ENCODE peak calls at places on chromosome 5, in ten cellular contexts. One of them, this sample, is unnamed.

GRCh38 chr5:146409081-146409671 is 38.0 kb upstream of the TCERG1 start:
- DNase-seq in NCI-H524: no peak
- DNase-seq in left ventricle myocardium inferior: no peak
- DNase-seq in RKO: no peak
- DNase-seq in omental fat pad: no peak
- DNase-seq in head of caudate nucleus: no peak
- DNase-seq in GM23248: peak
- DNase-seq in NCI-H1105: no peak
- DNase-seq in pancreas: no peak
- DNase-seq in CD8-positive, alpha-beta T cell: no peak
- DNase-seq in this sample: no peak

GRCh38 chr5:147453901-147454814 is 55.7 kb downstream of the DPYSL3 start:
- DNase-seq in NCI-H524: peak
- DNase-seq in left ventricle myocardium inferior: peak
- DNase-seq in CD8-positive, alpha-beta T cell: peak
- DNase-seq in NCI-H1105: peak
- DNase-seq in omental fat pad: peak
- DNase-seq in GM23248: peak
- DNase-seq in head of caudate nucleus: peak
- DNase-seq in pancreas: peak
- DNase-seq in RKO: no peak
- DNase-seq in this sample: peak

GRCh38 chr5:115541586-115541985 is 3.0 kb downstream of the FEM1C start:
- DNase-seq in RKO: peak
- DNase-seq in left ventricle myocardium inferior: no peak
- DNase-seq in GM23248: peak
- DNase-seq in omental fat pad: no peak
- DNase-seq in head of caudate nucleus: no peak
- DNase-seq in NCI-H1105: no peak
- DNase-seq in NCI-H524: no peak
- DNase-seq in CD8-positive, alpha-beta T cell: no peak
- DNase-seq in pancreas: no peak
- DNase-seq in this sample: no peak

GRCh38 chr5:118952992-118953651 is 35.2 kb downstream of the DTWD2 start:
- DNase-seq in NCI-H524: no peak
- DNase-seq in left ventricle myocardium inferior: no peak
- DNase-seq in pancreas: no peak
- DNase-seq in NCI-H1105: no peak
- DNase-seq in head of caudate nucleus: no peak
- DNase-seq in CD8-positive, alpha-beta T cell: no peak
- DNase-seq in RKO: peak
- DNase-seq in omental fat pad: no peak
- DNase-seq in GM23248: peak
- DNase-seq in this sample: no peak

GRCh38 chr5:132704875-132705274 is 31.1 kb downstream of the IL4 start:
- DNase-seq in head of caudate nucleus: no peak
- DNase-seq in CD8-positive, alpha-beta T cell: no peak
- DNase-seq in left ventricle myocardium inferior: no peak
- DNase-seq in NCI-H524: no peak
- DNase-seq in pancreas: no peak
- DNase-seq in NCI-H1105: no peak
- DNase-seq in omental fat pad: no peak
- DNase-seq in RKO: no peak
- DNase-seq in GM23248: peak
- DNase-seq in this sample: no peak

GRCh38 chr5:12845549-12846159 is 941.4 kb upstream of the CTNND2 start:
- DNase-seq in NCI-H1105: no peak
- DNase-seq in GM23248: no peak
- DNase-seq in pancreas: no peak
- DNase-seq in head of caudate nucleus: no peak
- DNase-seq in left ventricle myocardium inferior: no peak
- DNase-seq in RKO: no peak
- DNase-seq in CD8-positive, alpha-beta T cell: no peak
- DNase-seq in NCI-H524: no peak
- DNase-seq in omental fat pad: no peak
- DNase-seq in this sample: no peak

GRCh38 chr5:98109561-98110006 is 663.9 kb upstream of the RGMB start:
- DNase-seq in pancreas: no peak
- DNase-seq in CD8-positive, alpha-beta T cell: no peak
- DNase-seq in NCI-H1105: no peak
- DNase-seq in omental fat pad: no peak
- DNase-seq in head of caudate nucleus: no peak
- DNase-seq in NCI-H524: no peak
- DNase-seq in RKO: peak
- DNase-seq in left ventricle myocardium inferior: no peak
- DNase-seq in GM23248: peak
- DNase-seq in this sample: no peak

GRCh38 chr5:139799359-139799758 is 3.8 kb downstream of the PSD2 start:
- DNase-seq in RKO: no peak
- DNase-seq in left ventricle myocardium inferior: no peak
- DNase-seq in GM23248: no peak
- DNase-seq in omental fat pad: no peak
- DNase-seq in CD8-positive, alpha-beta T cell: no peak
- DNase-seq in head of caudate nucleus: no peak
- DNase-seq in pancreas: no peak
- DNase-seq in NCI-H1105: no peak
- DNase-seq in NCI-H524: peak
- DNase-seq in this sample: no peak

GRCh38 chr5:14869286-14870164 is 2.1 kb downstream of the ANKH start:
- DNase-seq in NCI-H1105: no peak
- DNase-seq in pancreas: no peak
- DNase-seq in NCI-H524: no peak
- DNase-seq in GM23248: peak
- DNase-seq in RKO: peak
- DNase-seq in left ventricle myocardium inferior: no peak
- DNase-seq in CD8-positive, alpha-beta T cell: peak
- DNase-seq in head of caudate nucleus: no peak
- DNase-seq in omental fat pad: no peak
- DNase-seq in this sample: peak

GRCh38 chr5:109759304-109759703 is 69.6 kb downstream of the MAN2A1 start:
- DNase-seq in NCI-H1105: no peak
- DNase-seq in CD8-positive, alpha-beta T cell: no peak
- DNase-seq in GM23248: peak
- DNase-seq in omental fat pad: no peak
- DNase-seq in NCI-H524: no peak
- DNase-seq in head of caudate nucleus: no peak
- DNase-seq in RKO: no peak
- DNase-seq in left ventricle myocardium inferior: no peak
- DNase-seq in pancreas: no peak
- DNase-seq in this sample: no peak

GRCh38 chr5:14143509-14143842 is 334 bp downstream of the TRIO start:
- DNase-seq in pancreas: no peak
- DNase-seq in NCI-H524: no peak
- DNase-seq in GM23248: no peak
- DNase-seq in left ventricle myocardium inferior: no peak
- DNase-seq in NCI-H1105: no peak
- DNase-seq in head of caudate nucleus: no peak
- DNase-seq in omental fat pad: no peak
- DNase-seq in CD8-positive, alpha-beta T cell: no peak
- DNase-seq in RKO: no peak
- DNase-seq in this sample: no peak

GRCh38 chr5:128494516-128494915 is 43.5 kb downstream of the FBN2 start:
- DNase-seq in NCI-H524: peak
- DNase-seq in pancreas: no peak
- DNase-seq in left ventricle myocardium inferior: no peak
- DNase-seq in omental fat pad: no peak
- DNase-seq in head of caudate nucleus: no peak
- DNase-seq in NCI-H1105: no peak
- DNase-seq in RKO: peak
- DNase-seq in CD8-positive, alpha-beta T cell: no peak
- DNase-seq in GM23248: no peak
- DNase-seq in this sample: no peak

GRCh38 chr5:54645888-54646284 is 128.3 kb downstream of the SNX18 start:
- DNase-seq in omental fat pad: no peak
- DNase-seq in head of caudate nucleus: no peak
- DNase-seq in GM23248: peak
- DNase-seq in NCI-H524: no peak
- DNase-seq in left ventricle myocardium inferior: no peak
- DNase-seq in pancreas: no peak
- DNase-seq in RKO: no peak
- DNase-seq in CD8-positive, alpha-beta T cell: no peak
- DNase-seq in NCI-H1105: no peak
- DNase-seq in this sample: no peak

GRCh38 chr5:86880785-86881492 is 263.2 kb downstream of the COX7C start:
- DNase-seq in GM23248: peak
- DNase-seq in head of caudate nucleus: peak
- DNase-seq in NCI-H524: peak
- DNase-seq in RKO: peak
- DNase-seq in pancreas: peak
- DNase-seq in left ventricle myocardium inferior: no peak
- DNase-seq in omental fat pad: no peak
- DNase-seq in NCI-H1105: peak
- DNase-seq in CD8-positive, alpha-beta T cell: peak
- DNase-seq in this sample: peak

GRCh38 chr5:171355302-171355724 is 32.3 kb upstream of the NPM1 start:
- DNase-seq in NCI-H1105: no peak
- DNase-seq in head of caudate nucleus: no peak
- DNase-seq in pancreas: no peak
- DNase-seq in omental fat pad: no peak
- DNase-seq in RKO: no peak
- DNase-seq in NCI-H524: no peak
- DNase-seq in GM23248: no peak
- DNase-seq in CD8-positive, alpha-beta T cell: no peak
- DNase-seq in left ventricle myocardium inferior: no peak
- DNase-seq in this sample: no peak

GRCh38 chr5:149583394-149583793 is 2.1 kb downstream of the ARHGEF37 start:
- DNase-seq in pancreas: peak
- DNase-seq in RKO: no peak
- DNase-seq in omental fat pad: no peak
- DNase-seq in left ventricle myocardium inferior: no peak
- DNase-seq in NCI-H1105: peak
- DNase-seq in NCI-H524: no peak
- DNase-seq in GM23248: peak
- DNase-seq in CD8-positive, alpha-beta T cell: no peak
- DNase-seq in head of caudate nucleus: peak
- DNase-seq in this sample: peak

GRCh38 chr5:111223086-111223789 is 946 bp upstream of the CAMK4 start:
- DNase-seq in CD8-positive, alpha-beta T cell: peak
- DNase-seq in GM23248: no peak
- DNase-seq in RKO: no peak
- DNase-seq in NCI-H524: no peak
- DNase-seq in NCI-H1105: no peak
- DNase-seq in omental fat pad: no peak
- DNase-seq in left ventricle myocardium inferior: no peak
- DNase-seq in head of caudate nucleus: peak
- DNase-seq in pancreas: no peak
- DNase-seq in this sample: no peak

GRCh38 chr5:150846651-150847333 is 471 bp downstream of the IRGM start:
- DNase-seq in left ventricle myocardium inferior: no peak
- DNase-seq in omental fat pad: no peak
- DNase-seq in RKO: peak
- DNase-seq in NCI-H1105: peak
- DNase-seq in head of caudate nucleus: peak
- DNase-seq in pancreas: peak
- DNase-seq in NCI-H524: peak
- DNase-seq in GM23248: peak
- DNase-seq in CD8-positive, alpha-beta T cell: peak
- DNase-seq in this sample: peak

GRCh38 chr5:78113689-78114088 is 180.8 kb downstream of the AP3B1 start:
- DNase-seq in NCI-H1105: no peak
- DNase-seq in GM23248: no peak
- DNase-seq in left ventricle myocardium inferior: no peak
- DNase-seq in NCI-H524: no peak
- DNase-seq in CD8-positive, alpha-beta T cell: no peak
- DNase-seq in RKO: no peak
- DNase-seq in omental fat pad: no peak
- DNase-seq in head of caudate nucleus: no peak
- DNase-seq in pancreas: no peak
- DNase-seq in this sample: no peak

GRCh38 chr5:113336975-113337374 is 97.8 kb downstream of the TSSK1B start:
- DNase-seq in pancreas: no peak
- DNase-seq in omental fat pad: no peak
- DNase-seq in head of caudate nucleus: no peak
- DNase-seq in NCI-H524: no peak
- DNase-seq in NCI-H1105: no peak
- DNase-seq in CD8-positive, alpha-beta T cell: no peak
- DNase-seq in GM23248: peak
- DNase-seq in RKO: peak
- DNase-seq in left ventricle myocardium inferior: no peak
- DNase-seq in this sample: peak

GRCh38 chr5:16229357-16229940 is 49.9 kb upstream of the MARCHF11 start:
- DNase-seq in omental fat pad: no peak
- DNase-seq in head of caudate nucleus: no peak
- DNase-seq in NCI-H524: no peak
- DNase-seq in RKO: no peak
- DNase-seq in NCI-H1105: no peak
- DNase-seq in pancreas: no peak
- DNase-seq in left ventricle myocardium inferior: no peak
- DNase-seq in CD8-positive, alpha-beta T cell: no peak
- DNase-seq in GM23248: no peak
- DNase-seq in this sample: no peak

GRCh38 chr5:171997011-171997410 is 9.4 kb downstream of the FBXW11 start:
- DNase-seq in CD8-positive, alpha-beta T cell: no peak
- DNase-seq in NCI-H1105: no peak
- DNase-seq in NCI-H524: no peak
- DNase-seq in head of caudate nucleus: no peak
- DNase-seq in pancreas: no peak
- DNase-seq in omental fat pad: no peak
- DNase-seq in RKO: no peak
- DNase-seq in left ventricle myocardium inferior: no peak
- DNase-seq in GM23248: no peak
- DNase-seq in this sample: no peak

GRCh38 chr5:172548311-172548731 is 92.7 kb upstream of the NEURL1B start:
- DNase-seq in NCI-H524: no peak
- DNase-seq in left ventricle myocardium inferior: no peak
- DNase-seq in CD8-positive, alpha-beta T cell: no peak
- DNase-seq in NCI-H1105: no peak
- DNase-seq in RKO: no peak
- DNase-seq in pancreas: no peak
- DNase-seq in GM23248: no peak
- DNase-seq in head of caudate nucleus: peak
- DNase-seq in omental fat pad: no peak
- DNase-seq in this sample: peak

GRCh38 chr5:97181856-97182545 is 1.0 kb downstream of the RIOK2 start:
- DNase-seq in RKO: peak
- DNase-seq in head of caudate nucleus: no peak
- DNase-seq in NCI-H524: no peak
- DNase-seq in NCI-H1105: no peak
- DNase-seq in pancreas: no peak
- DNase-seq in CD8-positive, alpha-beta T cell: no peak
- DNase-seq in left ventricle myocardium inferior: no peak
- DNase-seq in GM23248: peak
- DNase-seq in omental fat pad: no peak
- DNase-seq in this sample: no peak

This sample was measured in midbrain.